ENCODE peak calls at places on chromosomes 12 and 14, in four cellular contexts. P is GM23248, O is stomach, E is pancreas. W is an unnamed sample.

GRCh38 chr14:54498579-54498978 is 9.8 kb upstream of the GMFB start:
- DNase-seq in P (no peak), E (no peak), O (no peak), W (no peak)

GRCh38 chr12:79674629-79675028 is 16.1 kb downstream of the PAWR start:
- DNase-seq in O (no peak), P (peak; percentile 82), E (no peak), W (no peak)

GRCh38 chr12:130427381-130427887 is 89.7 kb downstream of the PIWIL1 start:
- DNase-seq in P (no peak), E (no peak), O (no peak), W (no peak)

GRCh38 chr12:34401659-34402227 is 379.4 kb downstream of the ALG10 start:
- DNase-seq in O (peak; percentile 15), E (peak; percentile 2), P (no peak), W (peak; percentile 9)

GRCh38 chr14:81516941-81517797 is 16.5 kb downstream of the SEL1L start:
- DNase-seq in O (no peak), E (no peak), P (peak; percentile 63), W (peak; percentile 63)

GRCh38 chr12:129558036-129558435 is 345.8 kb downstream of the TMEM132D start:
- DNase-seq in O (no peak), P (no peak), E (no peak), W (no peak)

GRCh38 chr12:12240671-12241345 is 26.0 kb downstream of the LRP6 start:
- DNase-seq in O (no peak), E (no peak), P (peak; percentile 44), W (no peak)

GRCh38 chr12:67748761-67749075 is 100.2 kb downstream of the DYRK2 start:
- DNase-seq in E (no peak), P (peak; percentile 39), O (no peak), W (peak; percentile 51)

GRCh38 chr12:68467514-68467913 is 135.4 kb upstream of the MDM1 start:
- DNase-seq in O (no peak), E (no peak), P (no peak), W (no peak)

GRCh38 chr12:67915335-67915851 is 73.9 kb upstream of the IFNG-AS1 start:
- DNase-seq in O (peak; percentile 34), P (no peak), E (no peak), W (no peak)

GRCh38 chr12:42145197-42145549 is 499 bp upstream of the GXYLT1 start:
- DNase-seq in P (no peak), E (no peak), O (no peak), W (peak; percentile 20)

GRCh38 chr12:47734725-47735480 is 9.6 kb upstream of the ENDOU start:
- DNase-seq in P (no peak), O (no peak), E (no peak), W (no peak)

GRCh38 chr12:88496429-88497190 is 83.7 kb downstream of the KITLG start:
- DNase-seq in E (no peak), O (no peak), P (peak; percentile 44), W (no peak)

GRCh38 chr14:36070056-36071043 is 106.2 kb downstream of the PTCSC3 start:
- DNase-seq in O (peak; percentile 75), P (peak; percentile 85), E (peak; percentile 80), W (peak; percentile 48)

GRCh38 chr12:103013741-103014140 is 56.3 kb downstream of the ASCL1 start:
- DNase-seq in O (no peak), E (no peak), P (no peak), W (no peak)

GRCh38 chr12:28191018-28191595 is 851 bp downstream of the CCDC91 start:
- DNase-seq in E (no peak), P (peak; percentile 86), O (no peak), W (no peak)

GRCh38 chr12:41019461-41019860 is 168.7 kb upstream of the PDZRN4 start:
- DNase-seq in O (no peak), P (no peak), E (no peak), W (no peak)

GRCh38 chr12:48302161-48302896 is 48.4 kb downstream of the ZNF641 start:
- DNase-seq in P (no peak), E (no peak), O (no peak), W (no peak)

GRCh38 chr12:51589060-51589459 is 2.0 kb upstream of the SCN8A start:
- DNase-seq in E (no peak), O (no peak), P (no peak), W (no peak)

GRCh38 chr12:102755271-102755670 is 161.8 kb downstream of the PAH start:
- DNase-seq in P (no peak), O (no peak), E (no peak), W (no peak)

GRCh38 chr14:92690171-92691011 is 58.0 kb downstream of the LGMN start:
- DNase-seq in O (peak; percentile 68), E (peak; percentile 72), P (peak; percentile 74), W (peak; percentile 57)

GRCh38 chr14:104081951-104082464 is 3.5 kb upstream of the ASPG start:
- DNase-seq in O (no peak), P (no peak), E (peak; percentile 12), W (peak; percentile 27)

DNA sequence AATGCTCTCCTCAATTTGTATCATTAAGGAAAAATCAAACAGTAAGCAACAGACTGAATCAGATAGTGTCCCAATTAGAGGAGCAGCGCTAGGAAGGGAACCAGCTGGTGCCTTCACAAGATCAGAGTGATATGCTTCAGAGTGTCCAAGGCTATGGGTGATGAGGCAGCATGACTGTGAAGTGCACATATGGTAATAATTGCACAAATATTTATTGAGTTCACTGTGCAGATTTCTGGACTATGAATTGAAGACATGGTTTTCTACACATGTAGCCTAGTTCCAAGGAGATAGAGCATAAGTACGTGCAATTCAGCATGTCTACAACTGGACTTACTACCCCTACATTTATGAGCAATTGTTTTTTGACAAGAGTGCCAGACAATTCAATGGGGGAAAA is 78.8 kb upstream of the EVL start:
- DNase-seq in O (no peak), P (peak; percentile 87), E (no peak), W (no peak)
- H3K4me3 ChIP-seq in O (no peak overlapping the region), P (peak overlapping the region; percentile 21), E (no peak overlapping the region), W (no peak overlapping the region)

DNA sequence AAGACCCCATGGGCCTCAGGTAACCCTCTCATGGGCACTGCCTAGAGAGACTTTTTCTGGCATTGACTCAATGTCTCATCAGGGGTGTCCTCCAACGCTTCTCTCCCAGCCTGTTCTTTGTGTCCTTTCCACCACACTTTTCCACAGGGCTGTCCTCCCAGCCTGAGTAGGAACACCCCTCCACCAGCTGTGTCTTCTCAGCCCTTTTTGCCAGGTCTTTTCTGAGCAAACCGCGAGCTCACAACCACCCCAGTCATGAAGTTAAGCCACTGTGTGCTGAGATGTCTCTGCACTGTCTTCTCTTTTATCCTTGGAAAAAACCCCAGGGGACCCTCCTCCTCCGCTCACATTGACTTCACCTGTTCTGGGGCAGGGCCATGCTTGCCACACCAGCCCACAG is 50.2 kb upstream of the PNMA1 start:
- DNase-seq in P (no peak), E (no peak), O (no peak), W (peak; percentile 63)
- H3K27ac ChIP-seq in P (no peak overlapping the region), E (peak overlapping the region; percentile 98), O (peak overlapping the region; percentile 100), W (peak overlapping the region; percentile 84)

DNA sequence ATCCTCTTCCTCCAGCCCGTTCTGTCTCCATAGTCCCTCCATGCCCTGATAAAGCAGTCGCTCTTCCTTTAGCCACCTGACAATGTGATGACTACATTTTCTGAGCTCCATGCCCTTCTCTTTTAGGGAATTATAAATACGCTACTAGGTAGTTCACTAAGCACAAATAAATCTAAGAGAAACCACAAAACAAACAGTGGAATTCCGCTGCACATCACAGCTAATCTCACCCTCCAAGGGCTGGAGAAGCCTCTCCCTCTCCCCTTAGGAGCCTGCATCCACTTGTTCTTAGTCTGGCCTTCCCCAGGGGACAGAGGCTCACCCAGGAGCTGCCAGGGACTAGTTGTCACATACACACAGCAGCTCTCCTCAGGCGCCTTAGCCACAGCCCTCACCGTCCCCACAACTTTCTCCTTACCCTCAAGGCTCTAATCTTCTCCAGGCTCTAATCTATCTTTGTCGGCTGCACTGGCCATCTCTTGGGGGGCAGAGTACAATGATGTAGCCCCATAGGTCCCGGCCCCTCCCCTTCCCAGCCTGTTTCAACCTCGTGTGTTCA is 55.9 kb upstream of the GPR68 start:
- DNase-seq in P (no peak), E (no peak), O (no peak), W (no peak)
- H3K36me3 ChIP-seq in P (no peaks in the 10 kb centered on the region), E (no peaks in the 10 kb centered on the region), O (peaks cover 88% of the 10 kb centered on the region), W (peaks cover 11% of the 10 kb centered on the region)

DNA sequence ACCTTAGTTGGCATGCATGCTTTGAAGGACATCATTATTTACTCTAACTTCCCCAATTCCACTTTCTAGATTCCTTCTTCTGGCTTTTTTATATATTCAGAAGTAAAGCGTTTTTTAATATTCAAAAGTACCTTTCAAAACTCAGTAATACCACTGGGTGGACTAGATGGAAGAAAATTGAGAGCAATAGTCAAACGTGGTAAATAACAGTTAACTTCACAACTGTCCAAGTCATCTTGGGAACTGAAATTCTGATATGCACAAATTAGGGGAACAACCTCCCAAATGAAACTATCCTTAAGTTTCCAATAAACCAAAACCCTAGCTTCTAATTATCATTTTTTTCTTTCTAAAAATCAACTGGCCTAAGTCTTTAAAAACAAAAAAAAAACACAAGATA is 9.0 kb downstream of the SINHCAF start:
- DNase-seq in O (no peak), E (no peak), P (no peak), W (no peak)
- H3K4me3 ChIP-seq in O (peak overlapping the region; percentile 37), E (no peak overlapping the region), P (peak overlapping the region; percentile 8), W (no peak overlapping the region)

GRCh38 chr12:110349096-110349495 is 54.4 kb downstream of the ANAPC7 start:
- DNase-seq in P (no peak), O (no peak), E (no peak), W (no peak)
- H3K27ac ChIP-seq in P (no peak overlapping the region), O (no peak overlapping the region), E (no peak overlapping the region), W (no peak overlapping the region)

GRCh38 chr12:125071456-125071855 is 6.2 kb downstream of the AACS start:
- DNase-seq in P (no peak), E (no peak), O (no peak), W (no peak)
- H3K36me3 ChIP-seq in P (no peaks in the 10 kb centered on the region), E (no peaks in the 10 kb centered on the region), O (peaks cover 35% of the 10 kb centered on the region), W (no peaks in the 10 kb centered on the region)

GRCh38 chr14:94624537-94625352 is 12.6 kb downstream of the SERPINA3 start:
- DNase-seq in E (no peak), P (no peak), O (no peak), W (no peak)

GRCh38 chr14:94621358-94622134 is 9.4 kb downstream of the SERPINA3 start:
- DNase-seq in O (no peak), P (no peak), E (no peak), W (no peak)

GRCh38 chr14:94623856-94624499 is 11.8 kb downstream of the SERPINA3 start:
- DNase-seq in E (no peak), O (no peak), P (no peak), W (no peak)

GRCh38 chr14:94623422-94623809 is 11.2 kb downstream of the SERPINA3 start:
- DNase-seq in E (no peak), O (no peak), P (no peak), W (no peak)

DNA sequence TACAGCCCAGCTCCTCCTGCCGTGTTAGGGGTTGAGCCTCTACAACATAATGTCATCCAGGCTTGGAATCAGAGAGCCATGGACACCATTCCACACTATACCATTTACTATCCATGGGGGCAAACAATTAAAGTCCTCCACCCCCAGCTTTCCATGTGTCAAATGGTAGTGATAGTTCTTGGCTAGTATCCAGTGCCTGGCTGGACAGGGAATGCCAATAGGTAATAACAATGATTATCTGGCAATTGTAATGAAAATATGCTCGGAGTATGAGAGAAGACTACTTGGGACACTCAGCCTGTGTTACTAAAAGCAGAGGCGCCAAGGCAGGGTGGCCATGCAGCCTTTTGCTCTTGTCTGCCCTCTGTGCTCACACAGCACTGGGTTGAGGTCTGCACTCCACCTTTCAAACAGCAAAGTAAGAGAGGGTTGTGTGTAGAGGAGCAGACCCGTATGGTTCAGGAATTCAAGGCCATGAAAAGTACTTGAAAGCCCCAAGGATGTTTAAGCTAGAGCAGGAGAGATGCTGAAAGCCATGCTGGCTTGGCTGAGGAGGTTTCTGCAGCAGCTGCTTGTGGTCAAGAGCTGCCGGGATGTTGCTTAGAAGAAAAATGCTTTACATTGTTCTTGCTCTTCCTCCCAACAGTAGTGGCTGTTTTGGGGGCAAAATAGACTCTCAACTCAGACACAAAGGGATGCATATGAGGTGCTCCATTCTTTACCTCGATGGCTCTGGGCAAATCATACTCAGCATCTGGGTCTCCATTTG is 10.6 kb downstream of the SERPINA3 start:
- DNase-seq in P (no peak), E (no peak), O (no peak), W (no peak)
- H3K4me3 ChIP-seq in P (no peak overlapping the region), E (no peak overlapping the region), O (no peak overlapping the region), W (no peak overlapping the region)